ENCODE peak calls at places on chromosomes 3 and 15, in nine cellular contexts. X, P, C, R, T, W, S, L and G are unnamed samples.

GRCh38 chr3:14352002-14352627 is 50.3 kb upstream of the SLC6A6 start:
- DNase-seq in X (no peak), P (no peak), C (no peak), R (no peak), T (no peak), W (no peak), S (peak; percentile 54), L (no peak), G (no peak)

GRCh38 chr3:47324278-47324865 is 41.6 kb downstream of the KLHL18 start:
- DNase-seq in X (peak; percentile 65), P (peak; percentile 44), C (peak; percentile 19), R (peak; percentile 52), T (peak; percentile 62), W (peak; percentile 82), S (no peak), L (peak; percentile 80), G (no peak)

GRCh38 chr15:63501256-63502089 is 2.9 kb upstream of the USP3 start:
- DNase-seq in X (peak; percentile 92), P (peak; percentile 72), C (peak; percentile 60), R (peak; percentile 80), T (peak; percentile 90), W (peak; percentile 37), S (peak; percentile 94), L (peak; percentile 67), G (peak; percentile 90)

GRCh38 chr3:117165611-117166051 is 456.1 kb downstream of the TUSC7 start:
- DNase-seq in X (no peak), P (no peak), C (no peak), R (no peak), T (peak; percentile 12), W (no peak), S (no peak), L (no peak), G (no peak)

GRCh38 chr15:99423186-99424130 is 142.3 kb upstream of the MEF2A start:
- DNase-seq in X (peak; percentile 7), P (no peak), C (no peak), R (no peak), T (no peak), W (no peak), S (no peak), L (no peak), G (peak; percentile 48)

GRCh38 chr3:38577089-38578080 is 72.1 kb downstream of the SCN5A start:
- DNase-seq in X (no peak), P (peak; percentile 7), C (no peak), R (peak; percentile 8), T (no peak), W (no peak), S (peak; percentile 22), L (no peak), G (peak; percentile 56)

GRCh38 chr3:171384101-171384891 is 75.9 kb downstream of the TNIK start:
- DNase-seq in X (no peak), P (no peak), C (no peak), R (no peak), T (peak; percentile 54), W (no peak), S (no peak), L (no peak), G (no peak)

GRCh38 chr15:92343869-92344643 is 49.6 kb upstream of the ST8SIA2 start:
- DNase-seq in X (no peak), P (peak; percentile 56), C (no peak), R (no peak), T (no peak), W (no peak), S (no peak), L (no peak), G (no peak)

GRCh38 chr3:157914882-157915281 is 191.3 kb downstream of the SHOX2 start:
- DNase-seq in X (no peak), P (no peak), C (no peak), R (no peak), T (no peak), W (no peak), S (no peak), L (no peak), G (no peak)

GRCh38 chr3:142586803-142587406 is 8.4 kb upstream of the ATR start:
- DNase-seq in X (peak; percentile 29), P (no peak), C (no peak), R (peak; percentile 41), T (peak; percentile 64), W (peak; percentile 86), S (no peak), L (peak; percentile 65), G (no peak)

GRCh38 chr3:37987315-37987697 is 3.3 kb upstream of the VILL start:
- DNase-seq in X (no peak), P (no peak), C (no peak), R (no peak), T (no peak), W (no peak), S (no peak), L (no peak), G (no peak)

GRCh38 chr15:72588096-72588495 is 66.4 kb upstream of the GOLGA6B start:
- DNase-seq in X (no peak), P (no peak), C (no peak), R (no peak), T (no peak), W (no peak), S (no peak), L (no peak), G (no peak)

GRCh38 chr3:117893638-117894037 is 1141.0 kb downstream of the IGSF11 start:
- DNase-seq in X (no peak), P (no peak), C (no peak), R (no peak), T (peak; percentile 51), W (no peak), S (no peak), L (no peak), G (no peak)

GRCh38 chr3:3552741-3553140 is 246.5 kb upstream of the LRRN1 start:
- DNase-seq in X (no peak), P (no peak), C (no peak), R (no peak), T (peak; percentile 92), W (no peak), S (no peak), L (no peak), G (no peak)

GRCh38 chr15:33985287-33985686 is 17.0 kb downstream of the CHRM5 start:
- DNase-seq in X (no peak), P (peak; percentile 37), C (no peak), R (no peak), T (peak; percentile 93), W (peak; percentile 18), S (no peak), L (no peak), G (no peak)

DNA sequence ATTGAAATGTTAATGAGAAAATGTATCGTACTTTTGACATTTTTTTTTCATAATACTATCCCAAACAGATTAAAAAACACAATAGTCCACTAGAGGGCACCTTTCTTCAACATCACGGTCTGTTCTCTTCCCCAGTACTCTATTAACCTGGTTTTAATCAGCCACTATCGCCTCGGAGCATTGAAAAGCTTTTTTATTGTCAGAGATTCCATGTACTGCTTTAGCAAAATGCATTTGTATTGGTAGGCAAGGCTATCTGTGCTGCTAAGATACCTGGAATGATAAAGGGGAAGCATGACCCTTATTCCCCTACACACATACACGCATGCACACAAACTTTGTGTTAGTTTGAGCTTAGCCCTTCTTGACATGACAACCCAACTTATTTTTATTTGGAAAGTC is 160.1 kb upstream of the IL12A start:
- DNase-seq in X (no peak), P (no peak), C (no peak), R (no peak), T (no peak), W (peak; percentile 76), S (no peak), L (no peak), G (no peak)
- H3K4me3 ChIP-seq in X (no peak overlapping the region), P (no peak overlapping the region), C (no peak overlapping the region), R (no peak overlapping the region), T (no peak overlapping the region), W (no peak overlapping the region), S (peak overlapping the region; percentile 25), L (no peak overlapping the region), G (no peak overlapping the region)

GRCh38 chr15:66290518-66290917 is 2.9 kb upstream of the DIS3L start:
- DNase-seq in X (no peak), P (no peak), C (no peak), R (no peak), T (no peak), W (no peak), S (no peak), L (no peak), G (no peak)
- H3K36me3 ChIP-seq in X (no peaks in the 10 kb centered on the region), P (no peaks in the 10 kb centered on the region), C (no peaks in the 10 kb centered on the region), R (no peaks in the 10 kb centered on the region), T (no peaks in the 10 kb centered on the region), W (no peaks in the 10 kb centered on the region), S (no peaks in the 10 kb centered on the region), L (no peaks in the 10 kb centered on the region), G (no peaks in the 10 kb centered on the region)

GRCh38 chr3:133089906-133090305 is 51.7 kb downstream of the TMEM108 start:
- DNase-seq in X (no peak), P (no peak), C (no peak), R (no peak), T (no peak), W (no peak), S (no peak), L (no peak), G (no peak)
- H3K27ac ChIP-seq in X (no peak overlapping the region), P (no peak overlapping the region), C (no peak overlapping the region), R (no peak overlapping the region), T (no peak overlapping the region), W (no peak overlapping the region), S (no peak overlapping the region), L (no peak overlapping the region), G (no peak overlapping the region)

DNA sequence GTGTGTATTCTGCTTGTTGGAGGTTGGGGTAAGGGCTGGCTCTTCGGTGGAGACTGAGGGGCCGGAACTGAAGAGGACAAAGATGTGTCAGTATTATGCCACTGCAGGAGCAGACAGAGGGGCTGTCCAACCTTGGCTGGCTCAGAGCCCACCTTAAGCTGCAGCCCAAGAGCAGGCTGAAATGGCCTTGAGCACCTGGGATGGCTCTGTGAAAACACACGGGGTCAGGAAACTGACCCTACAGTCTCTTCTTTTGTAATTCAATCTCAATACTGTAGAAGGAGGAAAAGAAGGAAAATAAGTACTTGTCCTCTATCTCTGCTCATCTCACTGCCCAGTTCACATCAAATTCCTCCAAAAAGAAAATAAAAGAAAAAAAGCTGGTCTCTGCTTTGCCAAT is 63.7 kb upstream of the GOLIM4 start:
- DNase-seq in X (no peak), P (no peak), C (no peak), R (no peak), T (no peak), W (no peak), S (no peak), L (no peak), G (no peak)
- H3K4me3 ChIP-seq in X (no peak overlapping the region), P (no peak overlapping the region), C (no peak overlapping the region), R (no peak overlapping the region), T (no peak overlapping the region), W (no peak overlapping the region), S (no peak overlapping the region), L (no peak overlapping the region), G (no peak overlapping the region)

GRCh38 chr15:90078965-90079364 is 23.3 kb downstream of the IDH2 start:
- DNase-seq in X (no peak), P (no peak), C (no peak), R (no peak), T (no peak), W (no peak), S (no peak), L (no peak), G (no peak)
- H3K36me3 ChIP-seq in X (no peaks in the 10 kb centered on the region), P (peaks cover under 1% of the 10 kb centered on the region), C (peaks cover 4% of the 10 kb centered on the region), R (peaks cover 93% of the 10 kb centered on the region), T (peaks cover 2% of the 10 kb centered on the region), W (peaks cover 13% of the 10 kb centered on the region), S (peaks cover 12% of the 10 kb centered on the region), L (no peaks in the 10 kb centered on the region), G (peaks cover 54% of the 10 kb centered on the region)